ENCODE peak calls at places on chromosomes 3 and 15, in ten cellular contexts. I is fibroblast of lung, Z is endothelial cell, E is fibroblast of the aortic adventitia, W is brain microvascular endothelial cell, S is endodermal cell, F is left ventricle myocardium inferior, M is hepatocyte, R is neural crest cell, U is cardiac fibroblast. G is an unnamed sample.
A peak's percentile ranks its signal among the peaks of the same experiment; 100 is the strongest.

GRCh38 chr15:90957105-90957790 is 2.6 kb downstream of the RCCD1 start:
- DNase-seq in I (peak; percentile 49), Z (peak; percentile 41), E (peak; percentile 25), W (peak; percentile 22), S (peak; percentile 81), F (no peak), M (peak; percentile 56), R (peak; percentile 40), U (peak; percentile 32), G (no peak)

GRCh38 chr3:165195628-165196576 is at the start of gene SLITRK3:
- DNase-seq in I (no peak), Z (peak; percentile 17), E (no peak), W (no peak), S (peak; percentile 75), F (no peak), M (peak; percentile 19), R (peak; percentile 7), U (no peak), G (no peak)

GRCh38 chr15:27983496-27983895 is 115.6 kb downstream of the OCA2 start:
- DNase-seq in I (no peak), Z (no peak), E (no peak), W (no peak), S (no peak), F (no peak), M (no peak), R (no peak), U (no peak), G (no peak)

GRCh38 chr15:38758001-38758400 is 193.4 kb upstream of the RASGRP1 start:
- DNase-seq in I (peak; percentile 81), Z (no peak), E (peak; percentile 72), W (peak; percentile 70), S (no peak), F (no peak), M (no peak), R (no peak), U (peak; percentile 59), G (peak; percentile 30)

GRCh38 chr15:30991301-30992072 is at the start of gene MTMR10:
- DNase-seq in I (peak; percentile 79), Z (peak; percentile 78), E (peak; percentile 70), W (peak; percentile 43), S (peak; percentile 92), F (peak; percentile 78), M (peak; percentile 94), R (peak; percentile 65), U (peak; percentile 90), G (peak; percentile 32)

GRCh38 chr3:147378186-147378503 is 28.2 kb downstream of the ZIC4 start:
- DNase-seq in I (no peak), Z (no peak), E (no peak), W (no peak), S (no peak), F (no peak), M (no peak), R (no peak), U (no peak), G (no peak)

GRCh38 chr15:96625251-96625650 is 294.8 kb downstream of the NR2F2 start:
- DNase-seq in I (peak; percentile 12), Z (no peak), E (no peak), W (peak; percentile 25), S (no peak), F (no peak), M (no peak), R (no peak), U (no peak), G (no peak)

GRCh38 chr3:170493712-170494182 is 75.1 kb downstream of the CLDN11 start:
- DNase-seq in I (peak; percentile 76), Z (no peak), E (peak; percentile 75), W (peak; percentile 72), S (no peak), F (no peak), M (no peak), R (no peak), U (peak; percentile 56), G (peak; percentile 11)

GRCh38 chr15:29376580-29376979 is 107.0 kb upstream of the NSMCE3 start:
- DNase-seq in I (no peak), Z (no peak), E (no peak), W (no peak), S (peak; percentile 71), F (no peak), M (no peak), R (no peak), U (no peak), G (no peak)

GRCh38 chr3:100779475-100779874 is 70.2 kb downstream of the TFG start:
- DNase-seq in I (peak; percentile 9), Z (no peak), E (no peak), W (no peak), S (no peak), F (no peak), M (no peak), R (no peak), U (no peak), G (no peak)

GRCh38 chr3:100775669-100776068 is 66.4 kb downstream of the TFG start:
- DNase-seq in I (peak; percentile 17), Z (no peak), E (no peak), W (no peak), S (no peak), F (no peak), M (no peak), R (no peak), U (no peak), G (no peak)

GRCh38 chr3:100776097-100776729 is 66.9 kb downstream of the TFG start:
- DNase-seq in I (no peak), Z (no peak), E (no peak), W (no peak), S (no peak), F (no peak), M (no peak), R (no peak), U (no peak), G (no peak)

GRCh38 chr3:100777271-100777670 is 68.0 kb downstream of the TFG start:
- DNase-seq in I (peak; percentile 75), Z (no peak), E (no peak), W (no peak), S (no peak), F (no peak), M (peak; percentile 6), R (no peak), U (no peak), G (no peak)

GRCh38 chr3:100776736-100777135 is 67.4 kb downstream of the TFG start:
- DNase-seq in I (peak; percentile 14), Z (no peak), E (no peak), W (no peak), S (peak; percentile 82), F (no peak), M (no peak), R (no peak), U (no peak), G (no peak)
- TF ChIP-seq CTCF in I (no peak), Z (no peak), E (no peak), W (peak; percentile 41), S (peak; percentile 71), F (no peak), M (no peak), R (no peak), U (no peak), G (no peak)

DNA sequence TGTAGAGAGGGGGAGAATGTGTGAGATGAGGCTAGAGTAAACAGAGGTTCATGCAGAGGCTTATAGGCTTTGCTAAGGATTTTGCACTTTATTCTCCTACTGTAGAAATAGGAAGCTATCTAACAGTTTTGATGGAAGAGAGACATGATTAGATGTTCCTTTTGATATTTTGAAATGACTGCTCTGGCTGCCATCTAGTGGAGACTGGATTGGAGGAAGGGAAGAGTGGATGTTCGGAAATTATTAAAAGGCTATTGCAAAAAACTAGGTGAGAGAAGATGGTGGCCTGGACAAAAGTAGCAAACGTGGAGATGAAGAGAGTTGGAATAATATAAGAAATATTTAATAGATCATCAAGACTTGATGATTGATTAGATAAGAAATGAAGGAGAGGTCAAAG is 42.2 kb downstream of the SYN2 start:
- DNase-seq in I (no peak), Z (no peak), E (no peak), W (no peak), S (no peak), F (no peak), M (peak; percentile 9), R (no peak), U (no peak), G (no peak)
- TF ChIP-seq CTCF in I (no peak), Z (no peak), E (peak; percentile 15), W (peak; percentile 53), S (peak; percentile 71), F (peak; percentile 11), M (peak; percentile 57), R (peak; percentile 62), U (peak; percentile 18), G (peak; percentile 32)

GRCh38 chr3:57006048-57006709 is 54.3 kb upstream of the SPATA12 start:
- DNase-seq in I (no peak), Z (no peak), E (no peak), W (no peak), S (no peak), F (no peak), M (no peak), R (no peak), U (no peak), G (no peak)

GRCh38 chr3:57007513-57008415 is 52.7 kb upstream of the SPATA12 start:
- DNase-seq in I (peak; percentile 92), Z (no peak), E (peak; percentile 96), W (peak; percentile 82), S (peak; percentile 71), F (peak; percentile 59), M (peak; percentile 82), R (no peak), U (peak; percentile 94), G (peak; percentile 61)

GRCh38 chr3:57009367-57009766 is 51.1 kb upstream of the SPATA12 start:
- DNase-seq in I (no peak), Z (no peak), E (peak; percentile 80), W (no peak), S (no peak), F (no peak), M (no peak), R (no peak), U (peak; percentile 66), G (no peak)

GRCh38 chr3:57004154-57004730 is 56.2 kb upstream of the SPATA12 start:
- DNase-seq in I (no peak), Z (no peak), E (no peak), W (no peak), S (no peak), F (no peak), M (no peak), R (no peak), U (no peak), G (no peak)

GRCh38 chr3:57006949-57007419 is 53.5 kb upstream of the SPATA12 start:
- DNase-seq in I (peak; percentile 56), Z (peak; percentile 30), E (peak; percentile 68), W (no peak), S (peak; percentile 84), F (no peak), M (peak; percentile 45), R (no peak), U (peak; percentile 38), G (no peak)
- TF ChIP-seq CTCF in I (peak; percentile 34), Z (peak; percentile 12), E (peak; percentile 32), W (peak; percentile 49), S (peak; percentile 82), F (no peak), M (no peak), R (peak; percentile 45), U (peak; percentile 24), G (peak; percentile 36)

DNA sequence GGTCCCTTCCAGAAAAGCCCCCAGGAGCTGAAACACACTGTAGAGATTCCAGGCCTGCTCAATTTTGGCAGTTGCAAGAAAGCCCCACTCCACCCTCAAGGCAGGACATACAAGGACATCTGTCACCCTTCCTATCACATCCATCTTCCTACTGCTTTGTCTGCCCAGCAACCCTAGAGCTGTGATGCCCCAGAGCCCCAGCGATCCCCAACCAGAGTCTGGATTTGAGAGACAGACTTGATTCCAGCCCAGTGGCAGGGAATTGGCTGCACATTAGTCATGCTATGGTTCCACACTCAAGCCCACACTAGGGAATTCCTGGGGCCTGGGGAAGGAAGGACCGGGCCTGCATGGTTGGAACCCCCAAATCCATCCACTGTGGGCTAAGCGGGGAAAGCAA is 56.8 kb downstream of the ATP2B2 start:
- DNase-seq in I (no peak), Z (no peak), E (no peak), W (no peak), S (no peak), F (no peak), M (no peak), R (no peak), U (no peak), G (no peak)
- TF ChIP-seq CTCF in I (no peak), Z (no peak), E (no peak), W (no peak), S (no peak), F (no peak), M (no peak), R (no peak), U (no peak), G (no peak)